ENCODE peak calls at places on chromosomes 12 and 14, in six cellular contexts. O is neuronal stem cell, W is H1, B is IMR-90, C is trophoblast cell, N is mesenchymal stem cell. P is an unnamed sample.

GRCh38 chr12:89856431-89856830 is 147.8 kb upstream of the ATP2B1 start:
- DNase-seq in O (no peak), W (no peak), B (peak; percentile 72), C (no peak), N (peak; percentile 68), P (no peak)

GRCh38 chr12:12428961-12429657 is 72.2 kb downstream of the BORCS5 start:
- DNase-seq in O (no peak), W (no peak), B (no peak), C (peak; percentile 83), N (no peak), P (no peak)

GRCh38 chr14:91173221-91173670 is 59.4 kb downstream of the DGLUCY start:
- DNase-seq in O (peak; percentile 75), W (peak; percentile 87), B (peak; percentile 80), C (peak; percentile 64), N (peak; percentile 75), P (peak; percentile 89)

GRCh38 chr12:47744005-47744651 is 14.6 kb downstream of the RAPGEF3 start:
- DNase-seq in O (no peak), W (peak; percentile 83), B (no peak), C (peak; percentile 75), N (no peak), P (peak; percentile 94)

GRCh38 chr14:22691171-22691570 is 47.0 kb upstream of the OR6J1 start:
- DNase-seq in O (no peak), W (no peak), B (peak; percentile 72), C (no peak), N (peak; percentile 32), P (no peak)

GRCh38 chr14:103130965-103131364 is 7.7 kb downstream of the TNFAIP2 start:
- DNase-seq in O (no peak), W (no peak), B (peak; percentile 90), C (no peak), N (no peak), P (no peak)

GRCh38 chr12:105677672-105678071 is 347.2 kb downstream of the C12orf75 start:
- DNase-seq in O (no peak), W (no peak), B (no peak), C (no peak), N (no peak), P (no peak)

GRCh38 chr12:122050706-122051105 is 27.9 kb upstream of the MLXIP start:
- DNase-seq in O (no peak), W (no peak), B (no peak), C (no peak), N (no peak), P (no peak)

GRCh38 chr12:109999983-110000505 is 814 bp downstream of the ANKRD13A start:
- DNase-seq in O (peak; percentile 21), W (no peak), B (no peak), C (peak; percentile 31), N (peak; percentile 34), P (no peak)

GRCh38 chr12:106227641-106228319 is 20.0 kb downstream of the CKAP4 start:
- DNase-seq in O (no peak), W (no peak), B (no peak), C (peak; percentile 11), N (peak; percentile 63), P (peak; percentile 11)

GRCh38 chr12:12436831-12437345 is 80.0 kb downstream of the BORCS5 start:
- DNase-seq in O (no peak), W (no peak), B (no peak), C (no peak), N (no peak), P (no peak)

GRCh38 chr12:117533687-117534086 is 172.3 kb upstream of the NOS1 start:
- DNase-seq in O (no peak), W (no peak), B (no peak), C (no peak), N (no peak), P (no peak)

GRCh38 chr14:70808402-70809237 is 693 bp downstream of the MAP3K9 start:
- DNase-seq in O (peak; percentile 51), W (peak; percentile 73), B (no peak), C (peak; percentile 81), N (no peak), P (peak; percentile 67)

GRCh38 chr12:50925342-50925651 is 27.0 kb upstream of the HIGD1C start:
- DNase-seq in O (no peak), W (no peak), B (no peak), C (no peak), N (no peak), P (peak; percentile 59)

GRCh38 chr14:35332517-35333346 is 40.5 kb downstream of the PSMA6 start:
- DNase-seq in O (no peak), W (peak; percentile 45), B (no peak), C (peak; percentile 27), N (peak; percentile 24), P (no peak)

GRCh38 chr14:27623782-27624181 is 1025.9 kb upstream of the NOVA1 start:
- DNase-seq in O (no peak), W (no peak), B (no peak), C (no peak), N (no peak), P (no peak)

GRCh38 chr12:60072911-60073310 is 477.1 kb downstream of the SLC16A7 start:
- DNase-seq in O (no peak), W (no peak), B (peak; percentile 67), C (no peak), N (peak; percentile 12), P (no peak)

GRCh38 chr12:111412007-111412829 is 6.5 kb downstream of the SH2B3 start:
- DNase-seq in O (no peak), W (no peak), B (no peak), C (no peak), N (peak; percentile 61), P (peak; percentile 72)

GRCh38 chr12:122190842-122191668 is 8.1 kb downstream of the LRRC43 start:
- DNase-seq in O (peak; percentile 57), W (peak; percentile 87), B (peak; percentile 59), C (peak; percentile 67), N (peak; percentile 61), P (peak; percentile 91)

GRCh38 chr12:121508533-121508932 is 72.3 kb downstream of the KDM2B start:
- DNase-seq in O (no peak), W (no peak), B (no peak), C (no peak), N (no peak), P (no peak)

GRCh38 chr14:65469903-65470302 is 57.4 kb downstream of the FUT8 start:
- DNase-seq in O (no peak), W (no peak), B (no peak), C (no peak), N (no peak), P (peak; percentile 45)

GRCh38 chr14:75561013-75561432 is 17.4 kb upstream of the FLVCR2 start:
- DNase-seq in O (peak; percentile 65), W (peak; percentile 88), B (peak; percentile 67), C (peak; percentile 84), N (peak; percentile 78), P (peak; percentile 90)

GRCh38 chr12:121494093-121494787 is 86.6 kb downstream of the KDM2B start:
- DNase-seq in O (peak; percentile 54), W (peak; percentile 90), B (peak; percentile 33), C (no peak), N (peak; percentile 31), P (peak; percentile 78)

DNA sequence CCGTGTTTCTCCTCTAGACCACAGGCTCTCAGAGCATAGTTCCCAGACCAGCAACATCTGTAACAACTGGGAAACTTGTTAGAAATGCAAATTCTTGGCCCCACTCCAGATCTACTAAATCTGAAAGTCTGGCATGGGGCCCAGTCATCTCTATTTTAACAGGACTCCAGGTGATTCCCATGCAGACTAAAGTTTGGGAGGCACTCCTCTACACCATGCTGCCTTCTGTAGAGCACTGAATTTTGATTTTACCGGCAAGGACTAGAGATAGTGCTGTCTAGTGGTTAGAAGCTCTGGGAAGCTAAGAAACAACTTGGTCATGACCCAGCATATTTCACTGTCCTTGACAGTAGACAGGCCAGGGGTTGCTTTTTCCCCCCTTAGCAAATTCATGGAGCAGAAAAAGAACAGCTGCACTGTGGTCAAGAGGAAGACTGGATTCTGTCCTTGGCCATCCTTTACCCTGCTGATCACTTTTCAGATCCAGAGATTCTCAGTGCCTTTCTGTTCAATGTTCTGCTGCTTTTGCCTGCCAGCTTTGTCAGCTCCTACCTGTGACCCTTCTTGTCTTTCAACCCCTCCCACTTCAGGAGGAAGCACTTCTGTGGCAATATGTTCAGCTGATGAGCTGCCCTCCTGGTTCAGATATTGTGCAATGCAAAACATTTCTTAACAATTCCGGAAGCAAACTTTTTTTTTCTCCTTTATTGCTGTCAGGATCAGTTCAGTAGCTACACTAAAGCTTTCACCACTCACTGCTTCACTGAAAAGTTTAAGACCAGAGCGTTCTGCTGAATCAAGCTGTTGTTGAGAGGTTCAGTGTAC is 133.8 kb upstream of the NUDT4 start:
- DNase-seq in O (no peak), W (no peak), B (peak; percentile 78), C (peak; percentile 50), N (peak; percentile 92), P (no peak)
- H3K27ac ChIP-seq in O (no peak overlapping the region), W (no peak overlapping the region), B (peak overlapping the region; percentile 18), C (no peak overlapping the region), N (no peak overlapping the region), P (no peak overlapping the region)

DNA sequence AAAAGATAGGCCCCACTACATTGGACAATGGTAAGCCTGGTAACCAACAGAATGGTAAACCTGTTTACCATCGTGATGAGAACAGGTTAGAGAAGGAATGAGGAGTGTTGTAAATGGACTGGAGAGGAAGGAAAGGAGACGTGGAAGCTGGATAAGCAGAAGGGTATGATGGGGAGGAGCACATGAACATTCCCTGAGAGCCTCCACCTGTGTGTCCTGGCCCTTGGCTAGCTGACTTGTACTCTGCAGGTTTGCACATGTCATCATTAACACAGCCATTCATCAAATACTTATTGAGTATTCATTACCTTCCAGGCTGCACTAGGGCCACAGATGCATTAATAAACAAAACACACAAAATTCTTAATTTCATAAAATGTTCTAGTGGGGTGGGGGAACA is 4.3 kb upstream of the IL26 start:
- DNase-seq in O (no peak), W (no peak), B (no peak), C (no peak), N (no peak), P (no peak)
- H4K91ac ChIP-seq in O (no peak overlapping the region), W (no peak overlapping the region), B (no peak overlapping the region), C (no peak overlapping the region), N (no peak overlapping the region), P (no peak overlapping the region)

DNA sequence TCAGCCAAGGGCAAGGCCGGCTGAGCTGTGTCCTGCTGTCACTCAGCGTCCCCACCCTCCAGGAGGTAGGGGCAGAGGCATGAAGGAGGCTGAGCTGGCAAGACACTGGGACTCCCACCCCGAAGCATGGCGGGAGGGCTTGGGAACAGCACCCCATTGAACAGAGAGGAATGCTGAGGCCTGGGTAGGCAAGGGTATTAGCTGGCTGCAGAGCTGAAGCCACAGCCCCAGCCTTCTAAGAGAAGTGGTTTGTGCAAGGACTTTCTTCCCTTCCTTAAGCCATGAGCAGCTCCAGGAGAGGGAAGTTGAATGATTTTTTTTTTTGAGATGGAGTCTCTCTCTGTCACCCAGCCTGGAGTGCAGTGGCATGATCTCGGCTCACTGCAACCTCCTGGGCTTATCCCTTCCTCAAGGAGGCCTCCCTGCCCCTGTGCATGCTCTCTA is 6.6 kb upstream of the CFAP73 start:
- DNase-seq in O (no peak), W (no peak), B (no peak), C (no peak), N (no peak), P (no peak)
- H3K27ac ChIP-seq in O (no peak overlapping the region), W (no peak overlapping the region), B (no peak overlapping the region), C (no peak overlapping the region), N (no peak overlapping the region), P (no peak overlapping the region)

DNA sequence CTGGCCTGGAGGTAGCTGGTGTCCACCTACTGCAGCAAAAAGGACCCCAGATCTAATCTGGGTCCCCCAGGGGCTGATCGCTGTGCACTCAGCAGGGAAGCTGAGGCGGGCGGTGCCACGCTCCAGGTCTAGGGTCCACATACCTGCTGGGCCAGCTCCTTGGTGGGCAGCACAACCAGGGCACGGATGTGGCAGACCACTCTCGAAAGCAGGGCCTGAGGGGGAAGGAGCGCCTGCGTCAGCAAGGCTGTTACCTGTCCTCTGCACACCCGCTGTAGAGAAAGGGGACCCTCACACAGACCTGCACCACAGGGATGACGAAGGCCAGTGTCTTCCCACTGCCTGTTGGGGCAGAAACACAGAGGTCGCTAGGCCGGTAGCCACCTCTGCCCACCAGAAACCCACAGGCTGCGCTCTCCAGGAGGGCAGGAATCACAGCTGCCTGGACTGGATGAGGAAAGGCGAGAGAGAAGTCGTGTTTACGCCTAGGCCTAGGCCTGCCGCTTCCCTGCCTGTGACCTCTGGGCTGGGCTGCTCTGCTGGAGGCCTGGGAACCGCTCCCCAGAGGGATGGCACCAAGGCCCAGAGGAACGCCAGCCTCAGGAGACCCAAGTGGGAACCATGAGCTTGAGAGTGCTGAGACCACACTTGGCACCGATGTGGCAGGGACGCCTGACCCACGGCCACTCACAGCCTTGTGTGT is 2.0 kb downstream of the DDX51 start:
- DNase-seq in O (no peak), W (no peak), B (no peak), C (no peak), N (no peak), P (no peak)
- H4K91ac ChIP-seq in O (no peak overlapping the region), W (no peak overlapping the region), B (no peak overlapping the region), C (no peak overlapping the region), N (peak overlapping the region; percentile 27), P (no peak overlapping the region)

P was measured in H9.